ENCODE peak calls at places on chromosomes 11 and 22, in six cellular contexts. D, R, T, Y, V and G are unnamed samples.

GRCh38 chr11:119461250-119461963 is 38.4 kb upstream of the THY1 start:
- DNase-seq in D (no peak), R (no peak), T (no peak), Y (no peak), V (no peak), G (no peak)

GRCh38 chr11:108768370-108768769 is 103.5 kb downstream of the DDX10 start:
- DNase-seq in D (no peak), R (peak), T (no peak), Y (no peak), V (no peak), G (no peak)

GRCh38 chr11:65422633-65423515 is at the start of gene NEAT1:
- DNase-seq in D (peak), R (peak), T (no peak), Y (peak), V (peak), G (peak)

GRCh38 chr22:24016156-24016555 is 5.1 kb downstream of the CABIN1 start:
- DNase-seq in D (no peak), R (no peak), T (no peak), Y (no peak), V (no peak), G (no peak)

GRCh38 chr11:116697011-116697410 is 75.8 kb downstream of the BUD13 start:
- DNase-seq in D (peak), R (no peak), T (no peak), Y (no peak), V (no peak), G (no peak)

GRCh38 chr11:61751384-61751783 is 1.1 kb upstream of the MYRF start:
- DNase-seq in D (no peak), R (no peak), T (no peak), Y (no peak), V (no peak), G (no peak)

GRCh38 chr11:119694334-119694733 is 34.7 kb downstream of the NECTIN1 start:
- DNase-seq in D (no peak), R (no peak), T (no peak), Y (no peak), V (no peak), G (peak)

GRCh38 chr22:27436591-27436990 is 365.0 kb downstream of the MN1 start:
- DNase-seq in D (no peak), R (no peak), T (no peak), Y (no peak), V (no peak), G (no peak)

GRCh38 chr22:30206964-30207363 is 39.6 kb downstream of the LIF start:
- DNase-seq in D (peak), R (no peak), T (no peak), Y (no peak), V (peak), G (peak)

GRCh38 chr22:24178021-24178431 is 3.3 kb upstream of the SUSD2 start:
- DNase-seq in D (no peak), R (no peak), T (no peak), Y (no peak), V (no peak), G (no peak)

GRCh38 chr11:110085255-110085838 is 7.8 kb upstream of the ZC3H12C start:
- DNase-seq in D (no peak), R (no peak), T (no peak), Y (no peak), V (no peak), G (no peak)

GRCh38 chr11:112016765-112017356 is 8.3 kb upstream of the DLAT start:
- DNase-seq in D (peak), R (peak), T (no peak), Y (no peak), V (no peak), G (peak)

GRCh38 chr11:102666331-102666957 is 39.1 kb downstream of the MMP27 start:
- DNase-seq in D (peak), R (peak), T (peak), Y (no peak), V (no peak), G (peak)

GRCh38 chr11:69529001-69529400 is 47.5 kb downstream of the LINC01488 start:
- DNase-seq in D (no peak), R (no peak), T (no peak), Y (no peak), V (no peak), G (no peak)

GRCh38 chr11:93796424-93796823 is 12.3 kb downstream of the MED17 start:
- DNase-seq in D (no peak), R (no peak), T (no peak), Y (no peak), V (no peak), G (no peak)

GRCh38 chr11:64444838-64445441 is 86.0 kb downstream of the RPS6KA4 start:
- DNase-seq in D (peak), R (no peak), T (no peak), Y (no peak), V (no peak), G (peak)

GRCh38 chr11:6703247-6704063 is 20.3 kb upstream of the MRPL17 start:
- DNase-seq in D (peak), R (peak), T (peak), Y (no peak), V (peak), G (peak)

GRCh38 chr22:23115369-23115768 is 26.4 kb downstream of the RSPH14 start:
- DNase-seq in D (no peak), R (no peak), T (no peak), Y (no peak), V (no peak), G (no peak)

GRCh38 chr11:2348986-2349385 is 28.1 kb upstream of the CD81 start:
- DNase-seq in D (no peak), R (no peak), T (no peak), Y (no peak), V (no peak), G (no peak)

GRCh38 chr11:12862761-12863469 is 146.2 kb upstream of the RASSF10 start:
- DNase-seq in D (peak), R (peak), T (no peak), Y (no peak), V (peak), G (no peak)

GRCh38 chr11:60844045-60844869 is 2.3 kb downstream of the CCDC86 start:
- DNase-seq in D (no peak), R (no peak), T (no peak), Y (no peak), V (no peak), G (no peak)

GRCh38 chr22:32475428-32476010 is 908 bp downstream of the FBXO7 start:
- DNase-seq in D (no peak), R (peak), T (peak), Y (no peak), V (no peak), G (peak)